ENCODE peak calls at places on chromosomes 16 and 17, in four cellular contexts. One of them, this sample, is unnamed.

GRCh38 chr17:47252766-47253512 is 688 bp upstream of the ITGB3 start:
- DNase-seq in left ventricle myocardium inferior: no peak
- DNase-seq in heart right ventricle: no peak
- DNase-seq in heart left ventricle: no peak
- DNase-seq in this sample: no peak

GRCh38 chr17:48795444-48796162 is 21.4 kb downstream of the TTLL6 start:
- DNase-seq in left ventricle myocardium inferior: no peak
- DNase-seq in heart right ventricle: no peak
- DNase-seq in heart left ventricle: no peak
- DNase-seq in this sample: no peak

GRCh38 chr16:76389126-76389525 is 111.9 kb downstream of the CNTNAP4 start:
- DNase-seq in left ventricle myocardium inferior: no peak
- DNase-seq in heart right ventricle: no peak
- DNase-seq in heart left ventricle: no peak
- DNase-seq in this sample: no peak

GRCh38 chr16:30437511-30438046 is 7.7 kb upstream of the DCTPP1 start:
- DNase-seq in left ventricle myocardium inferior: no peak
- DNase-seq in heart right ventricle: no peak
- DNase-seq in heart left ventricle: no peak
- DNase-seq in this sample: no peak

GRCh38 chr16:68665501-68665900 is 20.4 kb downstream of the CDH3 start:
- DNase-seq in left ventricle myocardium inferior: no peak
- DNase-seq in heart right ventricle: no peak
- DNase-seq in heart left ventricle: no peak
- DNase-seq in this sample: no peak

GRCh38 chr17:81536299-81537290 is 8.4 kb downstream of the FSCN2 start:
- DNase-seq in left ventricle myocardium inferior: no peak
- DNase-seq in heart right ventricle: no peak
- DNase-seq in heart left ventricle: no peak
- DNase-seq in this sample: no peak

GRCh38 chr16:87161822-87162676 is 155.1 kb downstream of the C16orf95 start:
- DNase-seq in left ventricle myocardium inferior: no peak
- DNase-seq in heart right ventricle: no peak
- DNase-seq in heart left ventricle: no peak
- DNase-seq in this sample: no peak

GRCh38 chr17:6755731-6756184 is at the start of gene XAF1:
- DNase-seq in left ventricle myocardium inferior: peak; percentile 26
- DNase-seq in heart right ventricle: peak; percentile 32
- DNase-seq in heart left ventricle: peak; percentile 71
- DNase-seq in this sample: peak; percentile 52

GRCh38 chr17:50689956-50690886 is 17.5 kb downstream of the ANKRD40 start:
- DNase-seq in left ventricle myocardium inferior: no peak
- DNase-seq in heart right ventricle: no peak
- DNase-seq in heart left ventricle: no peak
- DNase-seq in this sample: no peak

GRCh38 chr17:3038941-3039340 is 24.5 kb downstream of the OR1D5 start:
- DNase-seq in left ventricle myocardium inferior: no peak
- DNase-seq in heart right ventricle: no peak
- DNase-seq in heart left ventricle: no peak
- DNase-seq in this sample: no peak

GRCh38 chr16:8905168-8905762 is 23.1 kb downstream of the LITAFD start:
- DNase-seq in left ventricle myocardium inferior: no peak
- DNase-seq in heart right ventricle: no peak
- DNase-seq in heart left ventricle: no peak
- DNase-seq in this sample: no peak

GRCh38 chr17:43543300-43543699 is 2.8 kb downstream of the ETV4 start:
- DNase-seq in left ventricle myocardium inferior: no peak
- DNase-seq in heart right ventricle: no peak
- DNase-seq in heart left ventricle: no peak
- DNase-seq in this sample: no peak

GRCh38 chr17:67243284-67243683 is 1.7 kb downstream of the HELZ start:
- DNase-seq in left ventricle myocardium inferior: no peak
- DNase-seq in heart right ventricle: no peak
- DNase-seq in heart left ventricle: no peak
- DNase-seq in this sample: no peak
- H3K4me3 ChIP-seq in left ventricle myocardium inferior: peak overlapping the region; percentile 99
- H3K4me3 ChIP-seq in heart right ventricle: no peak overlapping the region
- H3K4me3 ChIP-seq in heart left ventricle: peak overlapping the region; percentile 100
- H3K4me3 ChIP-seq in this sample: peak overlapping the region; percentile 90

GRCh38 chr16:81752225-81752875 is 26.7 kb upstream of the PLCG2 start:
- DNase-seq in left ventricle myocardium inferior: peak; percentile 63
- DNase-seq in heart right ventricle: peak; percentile 56
- DNase-seq in heart left ventricle: peak; percentile 84
- DNase-seq in this sample: peak; percentile 71

GRCh38 chr16:81754810-81755209 is 24.3 kb upstream of the PLCG2 start:
- DNase-seq in left ventricle myocardium inferior: no peak
- DNase-seq in heart right ventricle: no peak
- DNase-seq in heart left ventricle: no peak
- DNase-seq in this sample: no peak

GRCh38 chr16:81758376-81758775 is 20.7 kb upstream of the PLCG2 start:
- DNase-seq in left ventricle myocardium inferior: no peak
- DNase-seq in heart right ventricle: no peak
- DNase-seq in heart left ventricle: no peak
- DNase-seq in this sample: no peak

GRCh38 chr16:81752876-81753227 is 26.2 kb upstream of the PLCG2 start:
- DNase-seq in left ventricle myocardium inferior: no peak
- DNase-seq in heart right ventricle: no peak
- DNase-seq in heart left ventricle: no peak
- DNase-seq in this sample: no peak

GRCh38 chr16:81755915-81756644 is 23.0 kb upstream of the PLCG2 start:
- DNase-seq in left ventricle myocardium inferior: no peak
- DNase-seq in heart right ventricle: no peak
- DNase-seq in heart left ventricle: no peak
- DNase-seq in this sample: peak; percentile 53
- TF ChIP-seq CTCF in left ventricle myocardium inferior: no peak
- TF ChIP-seq CTCF in heart right ventricle: no peak
- TF ChIP-seq CTCF in heart left ventricle: no peak
- TF ChIP-seq CTCF in this sample: no peak

DNA sequence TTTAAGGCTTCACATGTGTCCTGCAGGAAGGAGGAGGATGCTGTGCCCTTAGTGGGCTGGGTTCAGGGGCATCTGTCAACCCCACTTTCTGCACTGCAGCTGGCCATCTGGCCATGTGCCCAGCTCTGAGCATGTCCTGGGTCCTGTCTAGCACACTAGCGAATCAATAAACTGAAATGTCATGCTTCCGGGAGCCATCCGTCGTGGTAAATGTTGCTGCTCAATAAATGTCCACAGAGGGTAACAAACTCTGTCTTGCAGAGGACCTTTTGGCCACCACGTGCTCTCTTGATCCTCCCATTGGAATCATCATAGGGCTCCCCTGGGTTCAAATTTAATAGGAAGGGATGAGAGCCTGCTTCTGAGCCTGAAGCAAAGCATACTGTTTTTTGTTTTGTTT is 168.6 kb upstream of the PIRT start:
- DNase-seq in left ventricle myocardium inferior: no peak
- DNase-seq in heart right ventricle: peak; percentile 12
- DNase-seq in heart left ventricle: no peak
- DNase-seq in this sample: no peak
- H3K27ac ChIP-seq in left ventricle myocardium inferior: no peak overlapping the region
- H3K27ac ChIP-seq in heart right ventricle: no peak overlapping the region
- H3K27ac ChIP-seq in heart left ventricle: no peak overlapping the region
- H3K27ac ChIP-seq in this sample: no peak overlapping the region

DNA sequence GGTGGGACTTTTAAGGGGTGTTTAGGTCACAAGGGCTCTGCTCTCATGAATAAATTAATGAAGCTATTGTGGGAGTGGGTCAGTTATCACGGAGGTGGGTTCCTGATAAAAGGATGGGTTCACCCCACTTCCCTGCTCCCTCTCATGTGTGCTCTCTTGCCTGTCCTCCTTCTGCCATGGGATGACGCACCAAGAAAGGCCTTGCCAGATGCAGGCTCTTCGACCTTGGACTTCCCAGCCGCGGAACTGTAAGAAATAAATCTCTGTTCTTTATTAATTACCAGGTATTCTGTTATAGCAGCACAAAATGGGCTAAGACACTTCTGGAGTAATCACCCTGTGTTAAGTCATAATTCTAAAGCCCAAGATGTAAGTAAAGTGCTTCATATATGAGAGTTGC is 141.5 kb downstream of the ASIC2 start:
- DNase-seq in left ventricle myocardium inferior: no peak
- DNase-seq in heart right ventricle: no peak
- DNase-seq in heart left ventricle: no peak
- DNase-seq in this sample: no peak
- H3K4me3 ChIP-seq in left ventricle myocardium inferior: no peak overlapping the region
- H3K4me3 ChIP-seq in heart right ventricle: no peak overlapping the region
- H3K4me3 ChIP-seq in heart left ventricle: no peak overlapping the region
- H3K4me3 ChIP-seq in this sample: no peak overlapping the region

GRCh38 chr17:66073384-66073783 is 118.5 kb downstream of the CEP112 start:
- DNase-seq in left ventricle myocardium inferior: no peak
- DNase-seq in heart right ventricle: no peak
- DNase-seq in heart left ventricle: no peak
- DNase-seq in this sample: no peak

DNA sequence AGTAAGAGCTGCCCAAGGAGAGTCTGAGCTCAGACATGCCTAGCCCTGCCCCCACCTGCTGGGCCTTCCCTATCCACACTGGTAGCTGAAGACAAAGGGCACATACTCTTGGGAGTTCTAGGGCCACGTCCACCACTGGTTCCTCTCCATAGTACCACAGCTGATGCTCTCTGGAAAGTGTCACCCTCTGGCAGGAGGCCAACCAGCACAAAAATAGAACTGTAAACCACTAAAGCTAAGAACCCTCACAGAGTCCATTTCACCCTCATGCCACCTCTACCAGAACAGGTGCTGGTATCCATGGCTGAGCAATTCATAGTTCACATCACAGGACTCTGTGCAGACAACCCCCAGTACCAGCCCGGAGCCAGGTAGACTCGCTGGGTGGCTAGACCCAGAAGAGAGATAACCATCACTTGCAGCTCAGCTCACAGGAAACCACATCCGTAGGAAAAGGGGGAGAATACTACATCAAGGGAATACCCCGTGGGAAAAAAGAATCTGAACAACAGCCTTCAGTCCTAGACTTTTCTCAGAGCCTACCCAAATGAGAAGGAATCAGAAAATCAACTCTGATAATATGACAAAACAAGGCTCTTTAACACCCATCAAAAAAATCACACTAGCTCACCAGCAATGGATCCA is 115.3 kb downstream of the CEP112 start:
- DNase-seq in left ventricle myocardium inferior: no peak
- DNase-seq in heart right ventricle: no peak
- DNase-seq in heart left ventricle: no peak
- DNase-seq in this sample: no peak
- TF ChIP-seq CTCF in left ventricle myocardium inferior: no peak
- TF ChIP-seq CTCF in heart right ventricle: no peak
- TF ChIP-seq CTCF in heart left ventricle: no peak
- TF ChIP-seq CTCF in this sample: no peak

DNA sequence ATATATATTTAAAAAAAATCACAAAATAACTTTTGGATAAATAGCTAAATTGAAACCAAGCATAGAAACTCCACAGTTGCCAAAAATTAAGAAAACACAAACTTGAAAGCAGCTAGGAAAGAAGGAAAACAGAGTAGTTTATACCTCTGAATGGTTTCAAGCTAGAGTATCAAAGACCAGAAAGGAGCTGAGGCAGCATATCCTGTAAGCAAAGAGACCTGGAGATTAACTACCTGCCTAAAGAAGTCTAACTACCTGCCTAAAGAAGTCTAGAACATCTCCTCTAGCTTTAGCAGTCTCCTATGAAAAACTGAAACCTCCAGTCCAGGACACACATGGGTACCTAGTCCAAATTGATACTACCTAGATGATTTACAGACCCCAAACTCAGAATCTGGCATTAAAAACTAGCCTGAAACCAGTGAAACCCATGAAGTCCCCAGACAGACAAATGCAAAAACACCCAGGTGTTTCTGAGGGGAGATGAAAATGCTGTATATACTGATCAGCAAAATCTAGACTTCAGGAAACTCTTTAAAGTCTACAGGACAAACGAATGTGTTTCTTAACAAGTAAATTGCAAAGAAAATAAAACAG is 17.6 kb downstream of the APPBP2 start:
- DNase-seq in left ventricle myocardium inferior: no peak
- DNase-seq in heart right ventricle: no peak
- DNase-seq in heart left ventricle: no peak
- DNase-seq in this sample: no peak
- H3K27ac ChIP-seq in left ventricle myocardium inferior: no peak overlapping the region
- H3K27ac ChIP-seq in heart right ventricle: no peak overlapping the region
- H3K27ac ChIP-seq in heart left ventricle: no peak overlapping the region
- H3K27ac ChIP-seq in this sample: no peak overlapping the region

GRCh38 chr16:57801856-57802634 is at the start of gene KIFC3:
- DNase-seq in left ventricle myocardium inferior: peak; percentile 88
- DNase-seq in heart right ventricle: peak; percentile 90
- DNase-seq in heart left ventricle: peak; percentile 94
- DNase-seq in this sample: peak; percentile 86
- H3K4me3 ChIP-seq in left ventricle myocardium inferior: peak within 1 kb of the TSS; percentile 79
- H3K4me3 ChIP-seq in heart right ventricle: peak within 1 kb of the TSS; percentile 79
- H3K4me3 ChIP-seq in heart left ventricle: peak within 1 kb of the TSS; percentile 72
- H3K4me3 ChIP-seq in this sample: peak within 1 kb of the TSS; percentile 67